ENCODE peak calls at places on chromosomes 3 and 15, in eight cellular contexts. U is GM06990; V is breast epithelium; W is stimulated activated CD4-positive, alpha-beta T cell treated with anti-CD3 and anti-CD28 coated beads, Interleukin-15, amount 100 ng/mL, for 1 hour; X is occipital lobe; I is activated CD8-positive, alpha-beta memory T cell treated with anti-CD3 and anti-CD28 coated beads, Interleukin-2, amount 50 U/mL, for 48 hours; E is heart left ventricle; T is dorsolateral prefrontal cortex. Y is an unnamed sample.

GRCh38 chr3:193757457-193757856 is 164.4 kb downstream of the OPA1 start:
- DNase-seq in E (no peak), V (no peak), I (no peak), W (no peak), U (no peak), X (no peak), T (no peak), Y (no peak)

GRCh38 chr15:90915808-90916440 is 12.8 kb downstream of the MAN2A2 start:
- DNase-seq in W (no peak), X (no peak), T (no peak), E (peak), I (no peak), U (no peak), V (no peak), Y (no peak)

GRCh38 chr15:55789066-55789660 is 46.2 kb upstream of the PRTG start:
- DNase-seq in W (peak), U (no peak), I (peak), X (no peak), T (no peak), E (no peak), V (no peak), Y (no peak)

GRCh38 chr15:58865420-58865880 is 68.0 kb downstream of the SLTM start:
- DNase-seq in W (no peak), I (no peak), X (no peak), E (no peak), T (no peak), U (no peak), V (no peak), Y (no peak)

GRCh38 chr15:74130089-74130848 is at the start of gene ISLR2:
- DNase-seq in T (no peak), E (no peak), V (no peak), I (no peak), U (no peak), W (no peak), X (no peak), Y (peak)

GRCh38 chr3:179071161-179071568 is 444 bp downstream of the ZMAT3 start:
- DNase-seq in W (no peak), I (peak), E (no peak), X (peak), U (peak), V (no peak), T (peak), Y (no peak)

GRCh38 chr3:4411236-4411635 is 55.8 kb downstream of the SUMF1 start:
- DNase-seq in T (no peak), V (no peak), X (no peak), U (no peak), W (no peak), I (no peak), E (no peak), Y (no peak)

GRCh38 chr15:66578286-66578875 is 12.6 kb upstream of the LCTL start:
- DNase-seq in I (no peak), U (no peak), X (no peak), W (no peak), E (no peak), V (no peak), T (no peak), Y (no peak)

GRCh38 chr3:122754867-122755835 is 38.5 kb downstream of the HSPBAP1 start:
- DNase-seq in V (no peak), E (no peak), T (no peak), W (no peak), X (no peak), I (no peak), U (no peak), Y (no peak)

GRCh38 chr3:127630811-127631714 is 2.1 kb downstream of the PODXL2 start:
- DNase-seq in V (no peak), I (no peak), E (no peak), W (no peak), T (no peak), U (no peak), X (no peak), Y (no peak)

GRCh38 chr3:135860761-135861160 is 104.8 kb upstream of the PPP2R3A start:
- DNase-seq in T (no peak), U (no peak), I (no peak), V (no peak), W (no peak), X (no peak), E (no peak), Y (no peak)

GRCh38 chr3:129052675-129053074 is 7.9 kb upstream of the GP9 start:
- DNase-seq in T (no peak), W (no peak), X (no peak), I (no peak), U (no peak), E (peak), V (no peak), Y (peak)